ENCODE peak calls at places on chromosomes 2 and 18, in four cellular contexts. A, T, N and F are unnamed samples.

GRCh38 chr2:130894326-130894942 is 57.7 kb downstream of the ARHGEF4 start:
- DNase-seq in N (no peak), T (no peak), A (peak), F (no peak)

GRCh38 chr2:135167273-135167672 is 115.2 kb downstream of the RAB3GAP1 start:
- DNase-seq in N (no peak), A (no peak), T (no peak), F (no peak)

GRCh38 chr2:166464187-166464586 is 29.9 kb downstream of the SCN7A start:
- DNase-seq in T (no peak), N (peak), A (no peak), F (no peak)

GRCh38 chr2:4827836-4828235 is 864.3 kb upstream of the SOX11 start:
- DNase-seq in N (no peak), T (no peak), A (no peak), F (no peak)

GRCh38 chr2:143934170-143934912 is 585.6 kb downstream of the ZEB2 start:
- DNase-seq in N (no peak), T (no peak), A (no peak), F (peak)

GRCh38 chr2:69344305-69344704 is 42.7 kb downstream of the GFPT1 start:
- DNase-seq in N (no peak), A (no peak), T (no peak), F (no peak)

GRCh38 chr18:45874501-45875184 is 49.2 kb downstream of the SIGLEC15 start:
- DNase-seq in N (no peak), A (no peak), T (no peak), F (peak)

GRCh38 chr2:98460573-98461560 is 16.2 kb downstream of the INPP4A start:
- DNase-seq in N (no peak), T (no peak), A (no peak), F (peak)

GRCh38 chr2:17282245-17282644 is 236.0 kb downstream of the RAD51AP2 start:
- DNase-seq in A (no peak), N (no peak), T (no peak), F (no peak)

GRCh38 chr2:219784178-219784577 is 156.7 kb downstream of the SLC4A3 start:
- DNase-seq in T (no peak), A (no peak), N (no peak), F (no peak)

DNA sequence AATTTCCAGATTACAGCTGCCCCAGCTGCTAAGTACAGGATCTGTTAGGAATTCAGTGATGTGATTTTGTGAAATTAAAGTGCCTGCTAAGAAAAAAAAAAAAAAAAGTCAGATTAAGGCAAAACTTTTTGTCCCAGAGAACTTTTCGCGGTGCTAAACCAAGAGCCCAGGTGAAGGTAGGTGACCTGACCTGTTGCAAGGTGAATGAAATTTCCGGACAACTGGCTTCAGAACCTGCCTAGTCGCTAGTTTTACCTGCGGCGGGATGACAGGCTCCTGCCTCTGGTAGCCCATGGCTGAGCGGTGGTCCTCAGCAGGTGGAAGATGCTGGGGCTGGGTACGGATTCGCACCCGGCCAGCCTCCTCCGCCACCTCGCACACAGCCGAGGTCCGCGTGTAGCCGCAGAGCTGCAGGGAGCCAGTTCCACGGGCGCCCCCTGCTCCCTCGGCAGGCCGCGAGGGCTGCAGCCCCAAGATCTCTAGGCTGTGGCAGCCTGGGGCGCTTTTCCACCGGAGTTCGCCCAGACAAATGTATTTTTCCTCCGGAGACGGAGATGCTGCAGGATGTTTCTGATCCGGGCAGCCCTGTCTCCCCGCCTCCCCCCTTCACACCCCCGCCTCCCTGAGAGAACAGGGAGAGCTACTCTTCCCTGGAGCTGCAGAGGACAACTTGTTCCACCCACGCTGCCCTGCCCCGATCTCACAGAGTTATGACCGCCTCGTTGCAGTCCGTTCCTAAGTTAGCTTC is at the start of gene SLC38A11:
- DNase-seq in N (no peak), A (no peak), T (no peak), F (no peak)
- TF ChIP-seq CTCF in N (peak), A (no peak), T (no peak), F (no peak)

GRCh38 chr2:149611100-149611820 is 23.7 kb upstream of the MMADHC start:
- DNase-seq in A (no peak), N (no peak), T (no peak), F (no peak)
- TF ChIP-seq CTCF in A (no peak), N (peak), T (peak), F (no peak)

GRCh38 chr18:22368066-22368465 is 49.6 kb downstream of the CTAGE1 start:
- DNase-seq in N (no peak), A (no peak), T (no peak), F (no peak)

GRCh38 chr18:22363867-22364463 is 53.8 kb downstream of the CTAGE1 start:
- DNase-seq in N (no peak), T (peak), A (no peak), F (no peak)
- TF ChIP-seq CTCF in N (peak), T (no peak), A (no peak), F (no peak)

GRCh38 chr2:105056245-105056644 is 18.4 kb downstream of the MRPS9 start:
- DNase-seq in T (no peak), A (no peak), N (no peak), F (no peak)
- TF ChIP-seq CTCF in T (no peak), A (no peak), N (no peak), F (no peak)

DNA sequence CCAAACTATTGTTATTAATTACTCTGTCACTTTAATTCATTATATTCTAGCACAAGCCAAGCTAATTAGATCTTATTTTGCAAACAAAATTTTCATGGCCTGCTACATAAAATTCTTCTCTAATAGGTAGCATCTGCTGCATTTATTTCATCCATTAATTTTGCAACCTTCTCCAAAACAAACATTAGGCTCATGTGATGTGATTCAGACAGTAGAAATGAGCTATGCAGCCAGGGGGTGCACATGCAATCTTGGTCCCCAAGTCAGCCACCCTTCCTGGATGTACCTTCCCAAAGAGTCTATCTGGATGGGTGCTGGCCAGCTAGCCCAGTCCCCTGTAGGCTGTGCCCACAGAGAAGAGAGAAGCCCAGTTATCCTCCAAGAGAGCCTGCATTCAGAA is 242.1 kb upstream of the OSR1 start:
- DNase-seq in A (no peak), T (no peak), N (no peak), F (no peak)
- TF ChIP-seq CTCF in A (no peak), T (no peak), N (no peak), F (no peak)

GRCh38 chr2:208370881-208371633 is 35.5 kb upstream of the PTH2R start:
- DNase-seq in A (no peak), N (no peak), T (peak), F (no peak)

GRCh38 chr2:208371634-208371935 is 35.0 kb upstream of the PTH2R start:
- DNase-seq in T (no peak), A (no peak), N (no peak), F (no peak)

GRCh38 chr2:208375452-208376068 is 31.0 kb upstream of the PTH2R start:
- DNase-seq in N (no peak), A (no peak), T (no peak), F (no peak)

GRCh38 chr2:208369091-208369490 is 37.5 kb upstream of the PTH2R start:
- DNase-seq in A (peak), N (no peak), T (peak), F (no peak)

DNA sequence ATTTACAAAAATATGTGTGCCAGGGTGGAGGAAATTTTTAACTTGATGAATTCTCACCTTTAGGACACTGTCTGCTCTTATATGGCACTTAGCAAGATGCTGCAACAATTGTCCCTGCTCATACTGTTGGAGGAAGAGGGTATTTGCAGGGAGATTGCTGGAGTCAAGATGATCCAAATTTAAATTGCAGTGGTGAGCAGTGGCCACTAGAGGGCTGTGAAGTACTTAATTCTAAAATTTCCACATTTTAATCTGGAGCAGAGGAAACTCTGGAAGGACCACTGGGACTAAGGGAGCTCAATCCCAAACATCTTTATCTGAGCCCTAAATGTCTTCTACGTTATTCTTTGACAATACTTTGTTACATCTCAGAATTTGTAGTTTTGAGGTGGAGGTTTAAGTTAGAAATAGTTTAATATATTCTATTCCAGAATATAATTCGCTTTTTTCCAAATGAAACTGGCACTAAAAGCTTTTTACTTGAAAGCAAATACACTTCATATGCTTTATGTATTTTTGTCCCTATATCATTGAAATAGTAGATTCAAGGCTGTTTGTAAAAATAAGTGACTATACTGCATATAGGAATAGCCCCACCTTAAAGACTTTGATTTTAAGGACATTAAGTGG is 33.0 kb upstream of the PTH2R start:
- DNase-seq in A (no peak), T (peak), N (peak), F (peak)
- TF ChIP-seq CTCF in A (peak), T (peak), N (peak), F (peak)

GRCh38 chr18:72543362-72544055 is 633 bp downstream of the CBLN2 start:
- DNase-seq in N (no peak), A (no peak), T (no peak), F (no peak)

GRCh38 chr18:72542993-72543361 is 1.2 kb downstream of the CBLN2 start:
- DNase-seq in A (no peak), N (peak), T (no peak), F (peak)

GRCh38 chr18:72539861-72540260 is 4.3 kb downstream of the CBLN2 start:
- DNase-seq in T (no peak), N (no peak), A (no peak), F (no peak)

GRCh38 chr18:72544092-72544886 is at the start of gene CBLN2:
- DNase-seq in A (peak), N (peak), T (peak), F (peak)

DNA sequence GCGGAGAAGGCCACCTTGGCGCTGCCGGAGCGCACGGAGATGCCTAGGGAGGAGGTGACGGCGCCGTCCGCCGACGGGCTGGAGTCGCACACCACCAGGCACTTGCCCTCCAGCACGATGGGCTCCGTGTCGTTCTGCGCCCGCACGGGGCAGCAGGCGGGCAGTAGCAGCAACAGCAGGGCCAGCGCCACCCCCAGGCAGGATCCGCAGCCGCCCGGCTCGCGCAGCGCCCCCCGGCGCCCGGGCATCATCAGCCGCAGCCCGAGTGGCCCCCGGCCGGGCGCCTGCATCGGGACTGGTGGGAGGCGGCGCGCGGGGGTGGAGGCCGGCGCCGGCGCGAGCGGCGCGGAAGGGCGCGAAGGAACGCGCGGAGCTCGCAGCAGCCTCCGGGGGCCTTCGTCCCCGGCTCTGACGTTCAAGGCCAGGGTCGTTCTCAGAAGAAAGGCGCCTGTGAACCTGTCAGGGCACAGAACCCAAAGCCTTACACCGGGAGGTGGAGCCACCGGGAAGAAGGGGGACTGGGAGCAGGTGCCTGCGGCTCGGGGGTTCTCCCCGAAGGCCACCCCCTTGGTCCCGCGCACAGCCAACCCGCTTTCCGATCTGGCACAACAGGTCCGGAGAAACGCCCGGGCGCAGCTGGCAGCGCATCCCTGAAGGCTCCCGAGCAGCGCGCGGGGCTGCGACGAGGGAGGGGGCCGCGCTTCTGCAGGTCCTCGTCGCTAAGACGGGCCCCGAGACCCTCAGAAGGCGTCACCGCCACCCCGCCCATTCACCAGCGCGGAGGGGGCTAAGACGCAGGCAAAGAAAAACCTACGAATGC is 2.1 kb downstream of the CBLN2 start:
- DNase-seq in N (peak), A (no peak), T (no peak), F (no peak)
- TF ChIP-seq CTCF in N (peak), A (no peak), T (no peak), F (no peak)